ENCODE peak calls at places on chromosomes 2 and 18, in seven cellular contexts. One of them, this sample, is unnamed.

GRCh38 chr2:207768168-207768890 is 1.4 kb downstream of the FZD5 start:
- ATAC-seq in pancreas: peak
- ATAC-seq in left ventricle myocardium superior: peak
- ATAC-seq in activated CD8-positive, alpha-beta memory T cell treated with anti-CD3 and anti-CD28 coated beads, Interleukin-2, amount 10 ng/mL, durations not matched to agents 7 days and 5 days: no peak
- ATAC-seq in HCT116: no peak
- ATAC-seq in effector memory CD8-positive, alpha-beta T cell: peak
- ATAC-seq in upper lobe of right lung: peak
- ATAC-seq in this sample: no peak

GRCh38 chr2:170091461-170091860 is 86.5 kb upstream of the MYO3B start:
- ATAC-seq in pancreas: no peak
- ATAC-seq in left ventricle myocardium superior: no peak
- ATAC-seq in activated CD8-positive, alpha-beta memory T cell treated with anti-CD3 and anti-CD28 coated beads, Interleukin-2, amount 10 ng/mL, durations not matched to agents 7 days and 5 days: no peak
- ATAC-seq in HCT116: no peak
- ATAC-seq in effector memory CD8-positive, alpha-beta T cell: no peak
- ATAC-seq in upper lobe of right lung: no peak
- ATAC-seq in this sample: no peak

GRCh38 chr18:75799449-75800330 is 372.2 kb upstream of the SMIM21 start:
- ATAC-seq in pancreas: peak
- ATAC-seq in left ventricle myocardium superior: no peak
- ATAC-seq in activated CD8-positive, alpha-beta memory T cell treated with anti-CD3 and anti-CD28 coated beads, Interleukin-2, amount 10 ng/mL, durations not matched to agents 7 days and 5 days: no peak
- ATAC-seq in HCT116: no peak
- ATAC-seq in effector memory CD8-positive, alpha-beta T cell: no peak
- ATAC-seq in upper lobe of right lung: peak
- ATAC-seq in this sample: no peak

GRCh38 chr2:119306196-119306590 is 60.4 kb downstream of the C2orf76 start:
- ATAC-seq in pancreas: peak
- ATAC-seq in left ventricle myocardium superior: peak
- ATAC-seq in activated CD8-positive, alpha-beta memory T cell treated with anti-CD3 and anti-CD28 coated beads, Interleukin-2, amount 10 ng/mL, durations not matched to agents 7 days and 5 days: no peak
- ATAC-seq in HCT116: no peak
- ATAC-seq in effector memory CD8-positive, alpha-beta T cell: no peak
- ATAC-seq in upper lobe of right lung: no peak
- ATAC-seq in this sample: no peak

GRCh38 chr2:8976419-8976818 is 27.1 kb downstream of the MBOAT2 start:
- ATAC-seq in pancreas: no peak
- ATAC-seq in left ventricle myocardium superior: no peak
- ATAC-seq in activated CD8-positive, alpha-beta memory T cell treated with anti-CD3 and anti-CD28 coated beads, Interleukin-2, amount 10 ng/mL, durations not matched to agents 7 days and 5 days: no peak
- ATAC-seq in HCT116: no peak
- ATAC-seq in effector memory CD8-positive, alpha-beta T cell: no peak
- ATAC-seq in upper lobe of right lung: peak
- ATAC-seq in this sample: no peak

GRCh38 chr2:19809206-19809605 is 92.6 kb downstream of the TTC32 start:
- ATAC-seq in pancreas: no peak
- ATAC-seq in left ventricle myocardium superior: no peak
- ATAC-seq in activated CD8-positive, alpha-beta memory T cell treated with anti-CD3 and anti-CD28 coated beads, Interleukin-2, amount 10 ng/mL, durations not matched to agents 7 days and 5 days: no peak
- ATAC-seq in HCT116: no peak
- ATAC-seq in effector memory CD8-positive, alpha-beta T cell: no peak
- ATAC-seq in upper lobe of right lung: no peak
- ATAC-seq in this sample: no peak

GRCh38 chr2:149617057-149617456 is 29.5 kb upstream of the MMADHC start:
- ATAC-seq in pancreas: no peak
- ATAC-seq in left ventricle myocardium superior: no peak
- ATAC-seq in activated CD8-positive, alpha-beta memory T cell treated with anti-CD3 and anti-CD28 coated beads, Interleukin-2, amount 10 ng/mL, durations not matched to agents 7 days and 5 days: no peak
- ATAC-seq in HCT116: no peak
- ATAC-seq in effector memory CD8-positive, alpha-beta T cell: no peak
- ATAC-seq in upper lobe of right lung: no peak
- ATAC-seq in this sample: no peak

GRCh38 chr2:191991442-191991841 is 144.6 kb upstream of the CAVIN2 start:
- ATAC-seq in pancreas: no peak
- ATAC-seq in left ventricle myocardium superior: no peak
- ATAC-seq in activated CD8-positive, alpha-beta memory T cell treated with anti-CD3 and anti-CD28 coated beads, Interleukin-2, amount 10 ng/mL, durations not matched to agents 7 days and 5 days: no peak
- ATAC-seq in HCT116: no peak
- ATAC-seq in effector memory CD8-positive, alpha-beta T cell: no peak
- ATAC-seq in upper lobe of right lung: no peak
- ATAC-seq in this sample: no peak

GRCh38 chr2:44578401-44579135 is 216.8 kb downstream of the CAMKMT start:
- ATAC-seq in pancreas: no peak
- ATAC-seq in left ventricle myocardium superior: no peak
- ATAC-seq in activated CD8-positive, alpha-beta memory T cell treated with anti-CD3 and anti-CD28 coated beads, Interleukin-2, amount 10 ng/mL, durations not matched to agents 7 days and 5 days: peak
- ATAC-seq in HCT116: no peak
- ATAC-seq in effector memory CD8-positive, alpha-beta T cell: no peak
- ATAC-seq in upper lobe of right lung: peak
- ATAC-seq in this sample: peak

GRCh38 chr2:216306868-216307267 is 65.4 kb downstream of the MARCHF4 start:
- ATAC-seq in pancreas: no peak
- ATAC-seq in left ventricle myocardium superior: no peak
- ATAC-seq in activated CD8-positive, alpha-beta memory T cell treated with anti-CD3 and anti-CD28 coated beads, Interleukin-2, amount 10 ng/mL, durations not matched to agents 7 days and 5 days: no peak
- ATAC-seq in HCT116: no peak
- ATAC-seq in effector memory CD8-positive, alpha-beta T cell: no peak
- ATAC-seq in upper lobe of right lung: no peak
- ATAC-seq in this sample: no peak

GRCh38 chr2:179338681-179339080 is 74.0 kb upstream of the SESTD1 start:
- ATAC-seq in pancreas: no peak
- ATAC-seq in left ventricle myocardium superior: peak
- ATAC-seq in activated CD8-positive, alpha-beta memory T cell treated with anti-CD3 and anti-CD28 coated beads, Interleukin-2, amount 10 ng/mL, durations not matched to agents 7 days and 5 days: no peak
- ATAC-seq in HCT116: no peak
- ATAC-seq in effector memory CD8-positive, alpha-beta T cell: no peak
- ATAC-seq in upper lobe of right lung: peak
- ATAC-seq in this sample: no peak

GRCh38 chr18:79345366-79345765 is 50.4 kb upstream of the NFATC1 start:
- ATAC-seq in pancreas: no peak
- ATAC-seq in left ventricle myocardium superior: no peak
- ATAC-seq in activated CD8-positive, alpha-beta memory T cell treated with anti-CD3 and anti-CD28 coated beads, Interleukin-2, amount 10 ng/mL, durations not matched to agents 7 days and 5 days: no peak
- ATAC-seq in HCT116: no peak
- ATAC-seq in effector memory CD8-positive, alpha-beta T cell: no peak
- ATAC-seq in upper lobe of right lung: no peak
- ATAC-seq in this sample: no peak

GRCh38 chr18:57353940-57354461 is 1.6 kb downstream of the ST8SIA3 start:
- ATAC-seq in pancreas: peak
- ATAC-seq in left ventricle myocardium superior: peak
- ATAC-seq in activated CD8-positive, alpha-beta memory T cell treated with anti-CD3 and anti-CD28 coated beads, Interleukin-2, amount 10 ng/mL, durations not matched to agents 7 days and 5 days: no peak
- ATAC-seq in HCT116: no peak
- ATAC-seq in effector memory CD8-positive, alpha-beta T cell: no peak
- ATAC-seq in upper lobe of right lung: peak
- ATAC-seq in this sample: no peak

GRCh38 chr2:43305537-43305936 is 79.1 kb upstream of the ZFP36L2 start:
- ATAC-seq in pancreas: no peak
- ATAC-seq in left ventricle myocardium superior: peak
- ATAC-seq in activated CD8-positive, alpha-beta memory T cell treated with anti-CD3 and anti-CD28 coated beads, Interleukin-2, amount 10 ng/mL, durations not matched to agents 7 days and 5 days: no peak
- ATAC-seq in HCT116: no peak
- ATAC-seq in effector memory CD8-positive, alpha-beta T cell: peak
- ATAC-seq in upper lobe of right lung: peak
- ATAC-seq in this sample: no peak

GRCh38 chr2:229129738-229130371 is 141.2 kb downstream of the PID1 start:
- ATAC-seq in pancreas: no peak
- ATAC-seq in left ventricle myocardium superior: peak
- ATAC-seq in activated CD8-positive, alpha-beta memory T cell treated with anti-CD3 and anti-CD28 coated beads, Interleukin-2, amount 10 ng/mL, durations not matched to agents 7 days and 5 days: no peak
- ATAC-seq in HCT116: no peak
- ATAC-seq in effector memory CD8-positive, alpha-beta T cell: no peak
- ATAC-seq in upper lobe of right lung: peak
- ATAC-seq in this sample: no peak

GRCh38 chr18:63141777-63142176 is 177.8 kb downstream of the BCL2 start:
- ATAC-seq in pancreas: no peak
- ATAC-seq in left ventricle myocardium superior: no peak
- ATAC-seq in activated CD8-positive, alpha-beta memory T cell treated with anti-CD3 and anti-CD28 coated beads, Interleukin-2, amount 10 ng/mL, durations not matched to agents 7 days and 5 days: no peak
- ATAC-seq in HCT116: no peak
- ATAC-seq in effector memory CD8-positive, alpha-beta T cell: no peak
- ATAC-seq in upper lobe of right lung: peak
- ATAC-seq in this sample: no peak

GRCh38 chr2:83689402-83689801 is 769.7 kb downstream of the SUCLG1 start:
- ATAC-seq in pancreas: no peak
- ATAC-seq in left ventricle myocardium superior: no peak
- ATAC-seq in activated CD8-positive, alpha-beta memory T cell treated with anti-CD3 and anti-CD28 coated beads, Interleukin-2, amount 10 ng/mL, durations not matched to agents 7 days and 5 days: no peak
- ATAC-seq in HCT116: no peak
- ATAC-seq in effector memory CD8-positive, alpha-beta T cell: no peak
- ATAC-seq in upper lobe of right lung: no peak
- ATAC-seq in this sample: no peak

GRCh38 chr2:111219734-111220505 is 99.2 kb downstream of the BCL2L11 start:
- ATAC-seq in pancreas: no peak
- ATAC-seq in left ventricle myocardium superior: no peak
- ATAC-seq in activated CD8-positive, alpha-beta memory T cell treated with anti-CD3 and anti-CD28 coated beads, Interleukin-2, amount 10 ng/mL, durations not matched to agents 7 days and 5 days: no peak
- ATAC-seq in HCT116: no peak
- ATAC-seq in effector memory CD8-positive, alpha-beta T cell: no peak
- ATAC-seq in upper lobe of right lung: no peak
- ATAC-seq in this sample: no peak

GRCh38 chr2:227460079-227460485 is 11.9 kb upstream of the AGFG1 start:
- ATAC-seq in pancreas: no peak
- ATAC-seq in left ventricle myocardium superior: no peak
- ATAC-seq in activated CD8-positive, alpha-beta memory T cell treated with anti-CD3 and anti-CD28 coated beads, Interleukin-2, amount 10 ng/mL, durations not matched to agents 7 days and 5 days: peak
- ATAC-seq in HCT116: no peak
- ATAC-seq in effector memory CD8-positive, alpha-beta T cell: peak
- ATAC-seq in upper lobe of right lung: no peak
- ATAC-seq in this sample: peak

GRCh38 chr2:165698621-165698946 is 95.5 kb downstream of the GALNT3 start:
- ATAC-seq in pancreas: peak
- ATAC-seq in left ventricle myocardium superior: peak
- ATAC-seq in activated CD8-positive, alpha-beta memory T cell treated with anti-CD3 and anti-CD28 coated beads, Interleukin-2, amount 10 ng/mL, durations not matched to agents 7 days and 5 days: peak
- ATAC-seq in HCT116: peak
- ATAC-seq in effector memory CD8-positive, alpha-beta T cell: no peak
- ATAC-seq in upper lobe of right lung: peak
- ATAC-seq in this sample: no peak

GRCh38 chr2:101625387-101625786 is 72.1 kb upstream of the MAP4K4 start:
- ATAC-seq in pancreas: no peak
- ATAC-seq in left ventricle myocardium superior: no peak
- ATAC-seq in activated CD8-positive, alpha-beta memory T cell treated with anti-CD3 and anti-CD28 coated beads, Interleukin-2, amount 10 ng/mL, durations not matched to agents 7 days and 5 days: no peak
- ATAC-seq in HCT116: no peak
- ATAC-seq in effector memory CD8-positive, alpha-beta T cell: no peak
- ATAC-seq in upper lobe of right lung: peak
- ATAC-seq in this sample: no peak

GRCh38 chr2:98123286-98123685 is 36.3 kb downstream of the VWA3B start:
- ATAC-seq in pancreas: no peak
- ATAC-seq in left ventricle myocardium superior: no peak
- ATAC-seq in activated CD8-positive, alpha-beta memory T cell treated with anti-CD3 and anti-CD28 coated beads, Interleukin-2, amount 10 ng/mL, durations not matched to agents 7 days and 5 days: no peak
- ATAC-seq in HCT116: no peak
- ATAC-seq in effector memory CD8-positive, alpha-beta T cell: no peak
- ATAC-seq in upper lobe of right lung: peak
- ATAC-seq in this sample: no peak

GRCh38 chr2:9365498-9366019 is 57.8 kb downstream of the ITGB1BP1 start:
- ATAC-seq in pancreas: no peak
- ATAC-seq in left ventricle myocardium superior: no peak
- ATAC-seq in activated CD8-positive, alpha-beta memory T cell treated with anti-CD3 and anti-CD28 coated beads, Interleukin-2, amount 10 ng/mL, durations not matched to agents 7 days and 5 days: no peak
- ATAC-seq in HCT116: no peak
- ATAC-seq in effector memory CD8-positive, alpha-beta T cell: no peak
- ATAC-seq in upper lobe of right lung: peak
- ATAC-seq in this sample: no peak

GRCh38 chr2:2536416-2537056 is 205.5 kb upstream of the MYT1L start:
- ATAC-seq in pancreas: no peak
- ATAC-seq in left ventricle myocardium superior: no peak
- ATAC-seq in activated CD8-positive, alpha-beta memory T cell treated with anti-CD3 and anti-CD28 coated beads, Interleukin-2, amount 10 ng/mL, durations not matched to agents 7 days and 5 days: no peak
- ATAC-seq in HCT116: no peak
- ATAC-seq in effector memory CD8-positive, alpha-beta T cell: no peak
- ATAC-seq in upper lobe of right lung: no peak
- ATAC-seq in this sample: no peak

GRCh38 chr2:109118321-109118720 is 10.7 kb upstream of the SH3RF3 start:
- ATAC-seq in pancreas: no peak
- ATAC-seq in left ventricle myocardium superior: no peak
- ATAC-seq in activated CD8-positive, alpha-beta memory T cell treated with anti-CD3 and anti-CD28 coated beads, Interleukin-2, amount 10 ng/mL, durations not matched to agents 7 days and 5 days: no peak
- ATAC-seq in HCT116: no peak
- ATAC-seq in effector memory CD8-positive, alpha-beta T cell: no peak
- ATAC-seq in upper lobe of right lung: no peak
- ATAC-seq in this sample: no peak

GRCh38 chr2:15154289-15154688 is 406.8 kb downstream of the NBAS start:
- ATAC-seq in pancreas: no peak
- ATAC-seq in left ventricle myocardium superior: no peak
- ATAC-seq in activated CD8-positive, alpha-beta memory T cell treated with anti-CD3 and anti-CD28 coated beads, Interleukin-2, amount 10 ng/mL, durations not matched to agents 7 days and 5 days: peak
- ATAC-seq in HCT116: no peak
- ATAC-seq in effector memory CD8-positive, alpha-beta T cell: no peak
- ATAC-seq in upper lobe of right lung: peak
- ATAC-seq in this sample: peak

GRCh38 chr2:8587920-8588830 is 93.7 kb upstream of the ID2 start:
- ATAC-seq in pancreas: no peak
- ATAC-seq in left ventricle myocardium superior: no peak
- ATAC-seq in activated CD8-positive, alpha-beta memory T cell treated with anti-CD3 and anti-CD28 coated beads, Interleukin-2, amount 10 ng/mL, durations not matched to agents 7 days and 5 days: peak
- ATAC-seq in HCT116: no peak
- ATAC-seq in effector memory CD8-positive, alpha-beta T cell: peak
- ATAC-seq in upper lobe of right lung: no peak
- ATAC-seq in this sample: peak

GRCh38 chr18:62377408-62377807 is 52.3 kb downstream of the TNFRSF11A start:
- ATAC-seq in pancreas: no peak
- ATAC-seq in left ventricle myocardium superior: no peak
- ATAC-seq in activated CD8-positive, alpha-beta memory T cell treated with anti-CD3 and anti-CD28 coated beads, Interleukin-2, amount 10 ng/mL, durations not matched to agents 7 days and 5 days: no peak
- ATAC-seq in HCT116: no peak
- ATAC-seq in effector memory CD8-positive, alpha-beta T cell: no peak
- ATAC-seq in upper lobe of right lung: no peak
- ATAC-seq in this sample: no peak